ENCODE peak calls at places on chromosomes 13 and 19, in six cellular contexts. K, Z, N, X, R and L are unnamed samples.

GRCh38 chr13:113929628-113930615 is 44.0 kb downstream of the C13orf46 start:
- DNase-seq in N (no peak), X (no peak), Z (no peak), R (no peak), K (no peak), L (no peak)

GRCh38 chr13:62185631-62186256 is 770.1 kb upstream of the PCDH20 start:
- DNase-seq in N (no peak), R (peak; percentile 6), X (no peak), Z (no peak), K (no peak), L (no peak)

GRCh38 chr19:49149652-49150105 is 5.5 kb downstream of the HRC start:
- DNase-seq in K (no peak), Z (peak; percentile 96), N (no peak), R (peak; percentile 70), X (peak; percentile 94), L (peak; percentile 78)

GRCh38 chr19:1009043-1009975 is 9.1 kb downstream of the GRIN3B start:
- DNase-seq in N (no peak), R (no peak), Z (no peak), X (peak; percentile 76), K (no peak), L (no peak)

GRCh38 chr13:27857271-27857670 is 62.5 kb upstream of the PDX1 start:
- DNase-seq in K (no peak), N (no peak), R (no peak), Z (no peak), X (no peak), L (no peak)

GRCh38 chr19:1015782-1016646 is 4.9 kb downstream of the TMEM259 start:
- DNase-seq in Z (no peak), X (no peak), K (no peak), R (no peak), N (no peak), L (no peak)

GRCh38 chr13:100630564-100630963 is 42.0 kb upstream of the GGACT start:
- DNase-seq in R (peak; percentile 18), N (no peak), X (no peak), Z (peak; percentile 48), K (no peak), L (no peak)

GRCh38 chr19:43699506-43700367 is 16.1 kb upstream of the IRGC start:
- DNase-seq in K (peak; percentile 18), R (peak; percentile 23), N (peak; percentile 13), X (peak; percentile 46), Z (peak; percentile 90), L (peak; percentile 29)

GRCh38 chr13:93881418-93881817 is 598.1 kb downstream of the DCT start:
- DNase-seq in N (no peak), R (no peak), K (no peak), X (peak; percentile 16), Z (no peak), L (peak; percentile 40)

GRCh38 chr13:46343279-46343949 is 43.6 kb downstream of the RUBCNL start:
- DNase-seq in R (no peak), K (no peak), Z (peak; percentile 20), N (no peak), X (no peak), L (no peak)

GRCh38 chr13:98454389-98454881 is 122.5 kb downstream of the STK24 start:
- DNase-seq in K (no peak), X (peak; percentile 88), R (no peak), Z (no peak), N (no peak), L (peak; percentile 84)

GRCh38 chr19:58563823-58564222 is 5.4 kb upstream of the UBE2M start:
- DNase-seq in Z (no peak), K (no peak), N (no peak), R (no peak), X (no peak), L (no peak)

GRCh38 chr19:33193864-33194362 is at the start of gene LRP3:
- DNase-seq in X (peak; percentile 51), N (peak; percentile 24), R (no peak), Z (peak; percentile 85), K (no peak), L (peak; percentile 9)

GRCh38 chr13:72645521-72645920 is 81.9 kb downstream of the MZT1 start:
- DNase-seq in R (no peak), N (no peak), X (no peak), K (no peak), Z (no peak), L (no peak)

GRCh38 chr19:7203317-7203716 is 90.9 kb downstream of the INSR start:
- DNase-seq in R (no peak), N (no peak), K (no peak), Z (no peak), X (no peak), L (no peak)

GRCh38 chr13:68304287-68304893 is 1074.3 kb upstream of the PCDH9 start:
- DNase-seq in R (peak; percentile 2), Z (peak; percentile 64), N (no peak), K (no peak), X (peak; percentile 3), L (peak; percentile 29)

GRCh38 chr13:98977568-98978270 is at the start of gene DOCK9:
- DNase-seq in K (no peak), R (peak; percentile 9), N (no peak), Z (peak; percentile 73), X (peak; percentile 81), L (peak; percentile 77)

GRCh38 chr19:33395561-33396550 is 22.3 kb downstream of the CEBPG start:
- DNase-seq in R (no peak), X (peak; percentile 73), Z (no peak), N (no peak), K (no peak), L (peak; percentile 38)

GRCh38 chr19:33900817-33901216 is 104.1 kb downstream of the KCTD15 start:
- DNase-seq in N (no peak), X (no peak), Z (no peak), R (no peak), K (no peak), L (no peak)

GRCh38 chr13:43495732-43496131 is 291.0 kb downstream of the ENOX1 start:
- DNase-seq in X (no peak), N (no peak), K (no peak), R (no peak), Z (no peak), L (no peak)

GRCh38 chr19:5147971-5148793 is 179.3 kb downstream of the KDM4B start:
- DNase-seq in X (no peak), K (no peak), Z (no peak), R (no peak), N (no peak), L (no peak)

GRCh38 chr19:44990459-44990858 is 10.8 kb upstream of the RELB start:
- DNase-seq in N (no peak), K (no peak), X (no peak), Z (no peak), R (no peak), L (no peak)

GRCh38 chr13:48334534-48335127 is 31.1 kb downstream of the RB1 start:
- DNase-seq in K (no peak), X (peak; percentile 61), N (no peak), R (no peak), Z (peak; percentile 41), L (peak; percentile 55)

GRCh38 chr13:104645786-104646185 is 1579.6 kb upstream of the SLC10A2 start:
- DNase-seq in N (no peak), K (no peak), R (no peak), Z (no peak), X (no peak), L (no peak)

GRCh38 chr19:18904334-18905057 is 8.5 kb upstream of the CERS1 start:
- DNase-seq in K (no peak), R (no peak), N (no peak), X (no peak), Z (no peak), L (no peak)

GRCh38 chr13:43339843-43340550 is 316.6 kb downstream of the DNAJC15 start:
- DNase-seq in R (no peak), Z (no peak), N (no peak), K (no peak), X (no peak), L (peak; percentile 62)

GRCh38 chr19:30498707-30499106 is 126.5 kb downstream of the ZNF536 start:
- DNase-seq in Z (peak; percentile 18), X (no peak), R (no peak), N (no peak), K (no peak), L (no peak)

GRCh38 chr19:46573679-46574522 is 27.2 kb upstream of the CALM3 start:
- DNase-seq in N (no peak), R (no peak), K (no peak), X (no peak), Z (no peak), L (no peak)

GRCh38 chr19:44530777-44531176 is 1.3 kb upstream of the CEACAM20 start:
- DNase-seq in Z (no peak), X (peak; percentile 41), R (no peak), K (no peak), N (no peak), L (peak; percentile 38)

GRCh38 chr19:51326216-51327065 is 15.0 kb downstream of the IGLON5 start:
- DNase-seq in K (no peak), N (no peak), Z (no peak), R (no peak), X (no peak), L (no peak)

GRCh38 chr19:35856546-35857149 is at the start of gene KIRREL2:
- DNase-seq in K (peak; percentile 38), X (no peak), R (no peak), Z (peak; percentile 78), N (peak; percentile 56), L (no peak)

GRCh38 chr13:94256671-94257070 is 222.8 kb downstream of the DCT start:
- DNase-seq in Z (no peak), X (no peak), N (no peak), K (no peak), R (no peak), L (no peak)

GRCh38 chr13:102726430-102726829 is 31.6 kb upstream of the METTL21C start:
- DNase-seq in R (no peak), Z (no peak), N (no peak), K (no peak), X (no peak), L (no peak)